ENCODE peak calls at places on chromosomes 4 and X, in four cellular contexts. One of them, this sample, is unnamed.

GRCh38 chr4:26713563-26714145 is 129.8 kb downstream of the TBC1D19 start:
- DNase-seq in cardiac muscle cell: no peak
- DNase-seq in dorsolateral prefrontal cortex: no peak
- DNase-seq in tibial nerve: no peak
- DNase-seq in this sample: no peak

GRCh38 chrX:20906571-20906970 is 467.6 kb upstream of the CNKSR2 start:
- DNase-seq in cardiac muscle cell: no peak
- DNase-seq in dorsolateral prefrontal cortex: no peak
- DNase-seq in tibial nerve: no peak
- DNase-seq in this sample: no peak

GRCh38 chr4:36509816-36510215 is 228.4 kb downstream of the DTHD1 start:
- DNase-seq in cardiac muscle cell: no peak
- DNase-seq in dorsolateral prefrontal cortex: no peak
- DNase-seq in tibial nerve: no peak
- DNase-seq in this sample: no peak

GRCh38 chrX:9980927-9981326 is 13.8 kb downstream of the CLDN34 start:
- DNase-seq in cardiac muscle cell: no peak
- DNase-seq in dorsolateral prefrontal cortex: no peak
- DNase-seq in tibial nerve: no peak
- DNase-seq in this sample: no peak

GRCh38 chr4:53821179-53821851 is 230.0 kb upstream of the LNX1 start:
- DNase-seq in cardiac muscle cell: no peak
- DNase-seq in dorsolateral prefrontal cortex: no peak
- DNase-seq in tibial nerve: no peak
- DNase-seq in this sample: no peak

GRCh38 chrX:140526138-140526537 is 21.3 kb upstream of the SOX3 start:
- DNase-seq in cardiac muscle cell: no peak
- DNase-seq in dorsolateral prefrontal cortex: no peak
- DNase-seq in tibial nerve: no peak
- DNase-seq in this sample: no peak

GRCh38 chrX:114500622-114501021 is 83.3 kb upstream of the HTR2C start:
- DNase-seq in cardiac muscle cell: no peak
- DNase-seq in dorsolateral prefrontal cortex: no peak
- DNase-seq in tibial nerve: no peak
- DNase-seq in this sample: no peak

GRCh38 chr4:174494146-174494545 is 28.1 kb downstream of the HPGD start:
- DNase-seq in cardiac muscle cell: no peak
- DNase-seq in dorsolateral prefrontal cortex: no peak
- DNase-seq in tibial nerve: no peak
- DNase-seq in this sample: no peak

GRCh38 chr4:144903953-144904711 is 193.9 kb downstream of the ANAPC10 start:
- DNase-seq in cardiac muscle cell: no peak
- DNase-seq in dorsolateral prefrontal cortex: no peak
- DNase-seq in tibial nerve: no peak
- DNase-seq in this sample: no peak

GRCh38 chrX:17595456-17596035 is 141.7 kb upstream of the SCML1 start:
- DNase-seq in cardiac muscle cell: no peak
- DNase-seq in dorsolateral prefrontal cortex: no peak
- DNase-seq in tibial nerve: no peak
- DNase-seq in this sample: no peak

GRCh38 chrX:2967998-2968909 is 38.1 kb upstream of the ARSH start:
- DNase-seq in cardiac muscle cell: no peak
- DNase-seq in dorsolateral prefrontal cortex: no peak
- DNase-seq in tibial nerve: peak; percentile 17
- DNase-seq in this sample: no peak

GRCh38 chr4:109811707-109812106 is 3.9 kb upstream of the GAR1 start:
- DNase-seq in cardiac muscle cell: no peak
- DNase-seq in dorsolateral prefrontal cortex: no peak
- DNase-seq in tibial nerve: no peak
- DNase-seq in this sample: no peak

GRCh38 chrX:108199041-108199440 is 107.5 kb downstream of the ATG4A start:
- DNase-seq in cardiac muscle cell: no peak
- DNase-seq in dorsolateral prefrontal cortex: no peak
- DNase-seq in tibial nerve: no peak
- DNase-seq in this sample: no peak

GRCh38 chrX:108198420-108198819 is 106.8 kb downstream of the ATG4A start:
- DNase-seq in cardiac muscle cell: no peak
- DNase-seq in dorsolateral prefrontal cortex: no peak
- DNase-seq in tibial nerve: no peak
- DNase-seq in this sample: no peak

GRCh38 chrX:108203540-108203939 is 112.0 kb downstream of the ATG4A start:
- DNase-seq in cardiac muscle cell: no peak
- DNase-seq in dorsolateral prefrontal cortex: no peak
- DNase-seq in tibial nerve: no peak
- DNase-seq in this sample: no peak

DNA sequence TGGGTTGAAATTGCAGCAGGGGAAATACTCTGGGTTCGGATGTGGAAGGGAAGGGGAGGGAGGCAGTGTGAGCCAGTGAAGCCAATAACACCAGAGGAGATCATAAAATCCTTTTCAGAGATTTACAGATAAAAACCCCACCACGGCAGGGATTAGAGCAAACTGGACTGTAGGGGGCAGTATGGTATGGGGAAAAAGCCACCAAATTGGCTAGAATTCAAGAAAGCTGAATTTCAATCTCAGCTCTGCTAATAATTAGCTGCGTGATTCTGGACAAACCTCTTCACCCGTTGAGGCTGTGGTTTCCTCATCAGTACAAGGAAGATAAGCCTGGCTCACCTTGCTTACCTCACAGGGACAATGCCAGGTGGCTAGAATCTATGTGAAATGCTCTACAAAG is 108.1 kb downstream of the ATG4A start:
- DNase-seq in cardiac muscle cell: peak; percentile 61
- DNase-seq in dorsolateral prefrontal cortex: no peak
- DNase-seq in tibial nerve: no peak
- DNase-seq in this sample: no peak
- TF ChIP-seq CTCF in cardiac muscle cell: peak; percentile 57
- TF ChIP-seq CTCF in dorsolateral prefrontal cortex: peak; percentile 43
- TF ChIP-seq CTCF in tibial nerve: peak; percentile 37
- TF ChIP-seq CTCF in this sample: peak; percentile 16

DNA sequence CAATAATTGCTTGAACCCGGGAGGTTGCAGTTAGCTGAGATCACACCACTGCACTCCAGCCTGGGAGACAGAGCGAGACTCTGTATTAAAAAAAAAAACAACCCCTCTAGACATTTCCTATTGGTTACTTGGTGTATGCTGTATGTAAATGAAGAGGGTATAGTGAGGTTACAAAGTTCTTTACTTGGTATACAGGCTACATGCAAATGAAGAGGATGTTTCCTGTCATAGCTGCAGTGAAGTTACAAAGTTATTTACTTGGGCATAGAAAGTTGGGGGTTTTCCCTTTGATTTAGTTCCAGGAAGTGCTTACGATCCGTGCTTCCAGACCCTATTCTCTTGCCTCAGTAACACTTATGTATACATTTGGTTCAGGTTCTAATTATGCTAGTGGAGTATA is 38.4 kb upstream of the CLNK start:
- DNase-seq in cardiac muscle cell: no peak
- DNase-seq in dorsolateral prefrontal cortex: no peak
- DNase-seq in tibial nerve: no peak
- DNase-seq in this sample: no peak
- H3K4me3 ChIP-seq in cardiac muscle cell: no peak overlapping the region
- H3K4me3 ChIP-seq in dorsolateral prefrontal cortex: no peak overlapping the region
- H3K4me3 ChIP-seq in tibial nerve: no peak overlapping the region
- H3K4me3 ChIP-seq in this sample: no peak overlapping the region

GRCh38 chrX:14038375-14039077 is 8.8 kb upstream of the GEMIN8 start:
- DNase-seq in cardiac muscle cell: no peak
- DNase-seq in dorsolateral prefrontal cortex: no peak
- DNase-seq in tibial nerve: no peak
- DNase-seq in this sample: no peak

GRCh38 chrX:14043209-14043608 is 13.5 kb upstream of the GEMIN8 start:
- DNase-seq in cardiac muscle cell: no peak
- DNase-seq in dorsolateral prefrontal cortex: no peak
- DNase-seq in tibial nerve: no peak
- DNase-seq in this sample: no peak

DNA sequence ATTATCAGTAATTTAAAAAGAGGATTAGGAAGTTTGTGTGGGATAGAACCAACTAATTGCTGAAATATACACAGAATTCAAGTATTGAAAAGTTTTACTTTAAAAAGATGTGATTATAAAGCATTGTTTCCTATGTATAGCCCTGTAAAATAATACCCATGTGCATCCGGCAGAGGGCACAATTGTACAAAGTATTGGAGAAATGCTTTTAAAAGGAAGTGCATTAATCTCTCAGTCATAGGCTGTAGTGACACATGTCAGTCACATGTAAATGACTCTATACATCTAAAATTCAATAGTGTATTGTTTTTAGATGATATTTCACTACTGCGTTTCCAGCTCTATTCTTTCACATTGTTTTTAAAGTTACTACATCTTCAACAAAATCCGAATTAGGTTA is 9.7 kb upstream of the GEMIN8 start:
- DNase-seq in cardiac muscle cell: peak; percentile 56
- DNase-seq in dorsolateral prefrontal cortex: peak; percentile 42
- DNase-seq in tibial nerve: peak; percentile 18
- DNase-seq in this sample: no peak
- TF ChIP-seq CTCF in cardiac muscle cell: peak; percentile 44
- TF ChIP-seq CTCF in dorsolateral prefrontal cortex: peak; percentile 79
- TF ChIP-seq CTCF in tibial nerve: peak; percentile 69
- TF ChIP-seq CTCF in this sample: no peak

GRCh38 chrX:53440101-53440500 is 5.9 kb upstream of the HSD17B10 start:
- DNase-seq in cardiac muscle cell: no peak
- DNase-seq in dorsolateral prefrontal cortex: no peak
- DNase-seq in tibial nerve: no peak
- DNase-seq in this sample: no peak
- H3K4me3 ChIP-seq in cardiac muscle cell: no peak overlapping the region
- H3K4me3 ChIP-seq in dorsolateral prefrontal cortex: no peak overlapping the region
- H3K4me3 ChIP-seq in tibial nerve: no peak overlapping the region
- H3K4me3 ChIP-seq in this sample: peak overlapping the region; percentile 68

GRCh38 chr4:9898596-9899345 is 117.3 kb downstream of the DRD5 start:
- DNase-seq in cardiac muscle cell: peak; percentile 79
- DNase-seq in dorsolateral prefrontal cortex: no peak
- DNase-seq in tibial nerve: no peak
- DNase-seq in this sample: no peak
- TF ChIP-seq CTCF in cardiac muscle cell: peak; percentile 71
- TF ChIP-seq CTCF in dorsolateral prefrontal cortex: no peak
- TF ChIP-seq CTCF in tibial nerve: peak; percentile 21
- TF ChIP-seq CTCF in this sample: no peak

GRCh38 chr4:35494955-35495354 is 749.4 kb downstream of the ARAP2 start:
- DNase-seq in cardiac muscle cell: no peak
- DNase-seq in dorsolateral prefrontal cortex: no peak
- DNase-seq in tibial nerve: no peak
- DNase-seq in this sample: no peak
- H3K4me3 ChIP-seq in cardiac muscle cell: no peak overlapping the region
- H3K4me3 ChIP-seq in dorsolateral prefrontal cortex: no peak overlapping the region
- H3K4me3 ChIP-seq in tibial nerve: no peak overlapping the region
- H3K4me3 ChIP-seq in this sample: no peak overlapping the region

GRCh38 chrX:137194164-137194563 is 160.4 kb upstream of the GPR101 start:
- DNase-seq in cardiac muscle cell: peak; percentile 49
- DNase-seq in dorsolateral prefrontal cortex: peak; percentile 21
- DNase-seq in tibial nerve: no peak
- DNase-seq in this sample: no peak
- TF ChIP-seq CTCF in cardiac muscle cell: peak; percentile 30
- TF ChIP-seq CTCF in dorsolateral prefrontal cortex: peak; percentile 20
- TF ChIP-seq CTCF in tibial nerve: no peak
- TF ChIP-seq CTCF in this sample: no peak

GRCh38 chrX:12958461-12958860 is 16.4 kb upstream of the TMSB4X start:
- DNase-seq in cardiac muscle cell: no peak
- DNase-seq in dorsolateral prefrontal cortex: no peak
- DNase-seq in tibial nerve: no peak
- DNase-seq in this sample: no peak
- H3K4me3 ChIP-seq in cardiac muscle cell: no peak overlapping the region
- H3K4me3 ChIP-seq in dorsolateral prefrontal cortex: no peak overlapping the region
- H3K4me3 ChIP-seq in tibial nerve: no peak overlapping the region
- H3K4me3 ChIP-seq in this sample: no peak overlapping the region